ENCODE peak calls at places on chromosomes 5 and 9, in five cellular contexts. N is activated T-cell treated with anti-CD3 and anti-CD28 coated beads, Interleukin-2, amount 50 U/mL, for 24 hours; W is tibial nerve; Q is stimulated activated CD4-positive, alpha-beta T cell treated with anti-CD3 and anti-CD28 coated beads, Interleukin-1b, Interleukin-23, amount 100 ng/mL, for 1 hour; H is NCI-H1436. F is an unnamed sample.

GRCh38 chr5:33043598-33043997 is 332.5 kb downstream of the NPR3 start:
- DNase-seq in H (no peak), Q (no peak), W (no peak), N (no peak), F (no peak)

GRCh38 chr9:113533335-113534225 is 70.1 kb downstream of the RGS3 start:
- DNase-seq in N (no peak), Q (no peak), H (no peak), W (no peak), F (no peak)

GRCh38 chr5:6545770-6546690 is 86.8 kb downstream of the NSUN2 start:
- DNase-seq in W (no peak), Q (no peak), N (no peak), H (no peak), F (no peak)

GRCh38 chr5:142109356-142110045 is 922 bp downstream of the NDFIP1 start:
- DNase-seq in W (no peak), H (no peak), Q (peak; percentile 19), N (no peak), F (no peak)

GRCh38 chr9:131361202-131361833 is 32.6 kb upstream of the PRRC2B start:
- DNase-seq in H (no peak), N (peak; percentile 60), W (no peak), Q (no peak), F (no peak)

GRCh38 chr5:41115281-41115680 is 44.1 kb upstream of the MROH2B start:
- DNase-seq in N (no peak), H (no peak), W (no peak), Q (no peak), F (no peak)

GRCh38 chr5:174532453-174533126 is 191.8 kb upstream of the MSX2 start:
- DNase-seq in Q (no peak), H (peak; percentile 47), W (peak; percentile 23), N (peak; percentile 33), F (no peak)

GRCh38 chr5:159555084-159555483 is 224.8 kb upstream of the IL12B start:
- DNase-seq in Q (no peak), W (no peak), N (no peak), H (no peak), F (no peak)

GRCh38 chr9:89471390-89471789 is 26.5 kb downstream of the SEMA4D start:
- DNase-seq in H (no peak), Q (no peak), N (peak; percentile 28), W (no peak), F (no peak)

GRCh38 chr5:67063791-67064190 is 132.8 kb downstream of the CD180 start:
- DNase-seq in H (no peak), N (no peak), Q (no peak), W (no peak), F (peak; percentile 79)

GRCh38 chr5:95699337-95699736 is 16.5 kb upstream of the SPATA9 start:
- DNase-seq in H (no peak), W (no peak), Q (no peak), N (no peak), F (no peak)

GRCh38 chr5:172748341-172748843 is 22.6 kb downstream of the DUSP1 start:
- DNase-seq in H (no peak), N (no peak), Q (no peak), W (no peak), F (peak; percentile 95)

F was measured in dermis microvascular lymphatic vessel endothelial cell.